ENCODE peak calls at places on chromosomes 3 and 15, in four cellular contexts. U is M059J; I is fibroblast of villous mesenchyme; A is stimulated activated CD4-positive, alpha-beta T cell treated with anti-CD3 and anti-CD28 coated beads, Interleukin-2, amount 100 ng/mL, for 48 hours. O is an unnamed sample.

GRCh38 chr3:187102073-187102634 is 37.1 kb downstream of the RPL39L start:
- DNase-seq in U (no peak), I (no peak), A (no peak), O (no peak)

GRCh38 chr3:15110201-15110600 is 11.3 kb upstream of the RBSN start:
- DNase-seq in U (no peak), I (no peak), A (no peak), O (no peak)

GRCh38 chr3:172904817-172905479 is 154.4 kb downstream of the ECT2 start:
- DNase-seq in U (peak; percentile 56), I (no peak), A (no peak), O (no peak)

GRCh38 chr15:70277556-70277955 is 179.8 kb upstream of the TLE3 start:
- DNase-seq in U (no peak), I (no peak), A (no peak), O (no peak)

GRCh38 chr3:128584412-128585020 is 66.1 kb downstream of the RPN1 start:
- DNase-seq in U (peak; percentile 85), I (peak; percentile 74), A (peak; percentile 43), O (peak; percentile 50)

GRCh38 chr3:62955126-62955525 is 79.9 kb upstream of the CADPS start:
- DNase-seq in U (no peak), I (no peak), A (no peak), O (no peak)

GRCh38 chr15:78035861-78036476 is 41.5 kb downstream of the TBC1D2B start:
- DNase-seq in U (no peak), I (peak; percentile 57), A (no peak), O (no peak)

GRCh38 chr15:45221967-45222366 is 30.1 kb upstream of the SLC28A2 start:
- DNase-seq in U (no peak), I (no peak), A (no peak), O (no peak)

GRCh38 chr3:4981160-4981687 is 2.0 kb downstream of the BHLHE40 start:
- DNase-seq in U (peak; percentile 54), I (no peak), A (no peak), O (no peak)

GRCh38 chr3:126679318-126679751 is 24.4 kb upstream of the TXNRD3 start:
- DNase-seq in U (peak; percentile 72), I (peak; percentile 69), A (peak; percentile 80), O (peak; percentile 75)

GRCh38 chr3:193805448-193805847 is 212.4 kb downstream of the OPA1 start:
- DNase-seq in U (peak; percentile 99), I (peak; percentile 95), A (no peak), O (no peak)

GRCh38 chr15:54273928-54274327 is 295.7 kb downstream of the UNC13C start:
- DNase-seq in U (no peak), I (no peak), A (no peak), O (no peak)